ENCODE peak calls at places on chromosomes 11 and 22, in ten cellular contexts. K is HCT116; R is heart right ventricle; H is HepG2; L is MM.1S; Z is PC-9; F is left ventricle myocardium inferior; D is right lobe of liver; Q is CD8-positive, alpha-beta T cell; G is K562. C is an unnamed sample. For H3K9me3, the result is how much of the 10 kb centered on the place peaks cover.

GRCh38 chr11:96204721-96205459 is 138.1 kb downstream of the MAML2 start:
- DNase-seq in H (no peak), Q (peak), K (no peak), L (peak), F (no peak), Z (no peak), R (no peak), D (no peak), G (no peak), C (no peak)

GRCh38 chr11:9060700-9061111 is 30.7 kb downstream of the SCUBE2 start:
- DNase-seq in H (peak), Z (no peak), F (no peak), L (peak), G (peak), K (no peak), R (no peak), D (no peak), Q (no peak), C (no peak)

GRCh38 chr22:32695451-32695891 is 106.0 kb upstream of the TIMP3 start:
- DNase-seq in Q (no peak), L (no peak), G (no peak), D (no peak), Z (peak), K (peak), H (peak), R (no peak), F (no peak), C (no peak)

GRCh38 chr11:44036811-44037657 is 10.7 kb upstream of the ACCSL start:
- DNase-seq in G (peak), D (peak), Q (no peak), H (peak), K (peak), F (peak), L (peak), R (peak), Z (peak), C (no peak)

GRCh38 chr11:37264060-37264459 is 666.0 kb upstream of the RAG2 start:
- DNase-seq in K (no peak), G (no peak), Q (no peak), Z (no peak), F (no peak), D (no peak), L (no peak), H (no peak), R (no peak), C (no peak)

GRCh38 chr11:34757026-34757451 is 136.1 kb downstream of the EHF start:
- DNase-seq in L (no peak), F (no peak), R (no peak), Z (peak), D (no peak), G (no peak), K (no peak), H (no peak), Q (no peak), C (no peak)

GRCh38 chr11:3041699-3042098 is 15.5 kb downstream of the CARS1 start:
- DNase-seq in F (peak), H (no peak), R (peak), L (no peak), K (no peak), Z (no peak), D (peak), G (no peak), Q (no peak), C (no peak)

GRCh38 chr11:2529636-2530035 is 84.8 kb downstream of the KCNQ1 start:
- DNase-seq in L (no peak), G (no peak), K (no peak), D (no peak), F (peak), Z (no peak), R (peak), Q (no peak), H (no peak), C (no peak)

GRCh38 chr11:108221981-108222685 is at the start of gene NPAT:
- DNase-seq in F (no peak), Z (no peak), L (no peak), Q (peak), R (no peak), G (peak), H (no peak), D (no peak), K (no peak), C (peak)

GRCh38 chr11:115670538-115671200 is 166.5 kb upstream of the CADM1 start:
- DNase-seq in L (no peak), Q (no peak), Z (no peak), F (no peak), H (no peak), D (no peak), G (no peak), R (no peak), K (no peak), C (no peak)

GRCh38 chr22:44705022-44705297 is 3.0 kb downstream of the PRR5 start:
- DNase-seq in Q (no peak), Z (no peak), K (no peak), F (no peak), R (no peak), H (no peak), D (no peak), L (no peak), G (no peak), C (no peak)

GRCh38 chr11:73324116-73324515 is 16.0 kb downstream of the ARHGEF17 start:
- DNase-seq in H (no peak), R (no peak), G (no peak), L (no peak), Z (no peak), Q (no peak), F (no peak), D (no peak), K (no peak), C (no peak)

GRCh38 chr11:47599821-47600377 is 5.7 kb upstream of the C1QTNF4 start:
- DNase-seq in Z (no peak), F (no peak), D (no peak), L (no peak), Q (no peak), R (no peak), H (no peak), K (no peak), G (no peak), C (no peak)

GRCh38 chr11:47667135-47667534 is 24.8 kb upstream of the MTCH2 start:
- DNase-seq in H (no peak), G (no peak), F (no peak), K (no peak), L (no peak), D (no peak), Q (no peak), R (no peak), Z (no peak), C (no peak)

GRCh38 chr11:35337136-35337918 is 82.0 kb downstream of the SLC1A2 start:
- DNase-seq in K (peak), R (no peak), Z (peak), L (no peak), F (no peak), H (peak), Q (no peak), D (no peak), G (peak), C (no peak)

GRCh38 chr11:67407700-67408163 is 3.8 kb downstream of the TBC1D10C start:
- DNase-seq in K (no peak), R (no peak), F (no peak), G (no peak), Z (no peak), Q (no peak), L (no peak), D (no peak), H (no peak), C (no peak)

GRCh38 chr11:88246680-88247079 is 71.4 kb upstream of the RAB38 start:
- DNase-seq in G (no peak), D (no peak), Q (no peak), K (no peak), H (no peak), L (no peak), R (no peak), Z (no peak), F (no peak), C (no peak)

GRCh38 chr11:31820438-31820818 is 9.3 kb upstream of the PAX6 start:
- DNase-seq in H (no peak), G (no peak), L (no peak), F (no peak), R (no peak), K (no peak), Q (no peak), Z (no peak), D (no peak), C (no peak)

GRCh38 chr22:29202231-29203192 is 3.2 kb upstream of the EMID1 start:
- DNase-seq in K (no peak), H (peak), L (peak), Q (peak), F (peak), R (peak), D (no peak), Z (no peak), G (peak), C (no peak)

GRCh38 chr22:17243524-17243923 is 24.3 kb upstream of the ADA2 start:
- DNase-seq in D (no peak), R (no peak), K (no peak), G (no peak), Q (no peak), L (peak), Z (no peak), H (no peak), F (no peak), C (no peak)

GRCh38 chr11:121499405-121499804 is 46.6 kb upstream of the SORL1-AS1 start:
- DNase-seq in F (no peak), D (no peak), Z (no peak), K (no peak), G (no peak), Q (no peak), L (no peak), H (no peak), R (no peak), C (no peak)
- H3K27ac ChIP-seq in F (no peak), D (no peak), Z (no peak), K (no peak), G (no peak), Q (no peak), L (no peak), H (no peak), R (no peak), C (peak)

DNA sequence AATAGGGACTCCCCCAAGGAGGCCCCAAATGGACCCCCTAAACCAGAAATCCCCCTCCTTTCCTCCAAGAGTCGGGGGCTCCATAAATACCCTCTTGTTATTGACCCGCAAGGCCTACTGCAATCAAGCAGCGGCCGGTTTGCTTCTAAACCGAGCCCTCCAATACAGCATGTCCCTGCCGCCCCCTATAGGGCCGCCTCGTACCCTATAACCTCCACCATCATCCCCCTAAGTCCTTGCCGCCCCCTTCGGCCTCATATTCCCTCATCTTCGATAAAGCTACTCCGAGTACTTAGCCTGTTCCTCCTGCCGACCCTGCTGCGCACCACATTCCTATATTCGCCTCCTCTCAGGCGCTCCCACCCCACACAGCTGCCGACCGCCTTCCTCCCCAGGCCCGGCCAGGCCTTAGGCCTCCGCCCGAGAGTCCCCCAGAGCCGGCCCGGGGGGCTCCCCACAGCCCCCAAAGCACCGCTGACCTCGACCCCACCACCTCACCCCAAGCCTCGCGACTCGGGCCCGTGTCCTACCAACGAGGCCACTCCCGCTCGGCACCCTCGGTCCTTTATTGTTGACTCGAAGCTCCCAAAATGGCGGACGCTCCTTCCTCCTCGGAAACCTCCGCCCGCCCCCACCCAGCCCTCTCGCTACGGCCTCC is 478 bp downstream of the DDX6 start:
- DNase-seq in F (peak), D (peak), R (peak), G (peak), K (no peak), Z (peak), H (peak), L (peak), Q (peak), C (peak)
- TF ChIP-seq CTCF in F (peak), D (peak), R (peak), G (peak), K (no peak), Z (peak), H (peak), L (peak), Q (peak), C (peak)

GRCh38 chr22:47408409-47408808 is 646.0 kb downstream of the TBC1D22A start:
- DNase-seq in L (no peak), Z (no peak), K (no peak), G (no peak), D (no peak), Q (no peak), F (no peak), R (no peak), H (no peak), C (no peak)

GRCh38 chr22:47407626-47408025 is 645.2 kb downstream of the TBC1D22A start:
- DNase-seq in H (no peak), F (no peak), Z (no peak), D (no peak), R (no peak), K (no peak), L (no peak), Q (no peak), G (no peak), C (no peak)

GRCh38 chr22:47402876-47403525 is 640.6 kb downstream of the TBC1D22A start:
- DNase-seq in H (no peak), F (no peak), Z (no peak), L (no peak), K (no peak), G (no peak), D (no peak), R (no peak), Q (no peak), C (no peak)

GRCh38 chr22:47406896-47407295 is 644.4 kb downstream of the TBC1D22A start:
- DNase-seq in Q (no peak), Z (no peak), F (no peak), L (no peak), H (no peak), D (peak), K (no peak), G (no peak), R (no peak), C (no peak)

DNA sequence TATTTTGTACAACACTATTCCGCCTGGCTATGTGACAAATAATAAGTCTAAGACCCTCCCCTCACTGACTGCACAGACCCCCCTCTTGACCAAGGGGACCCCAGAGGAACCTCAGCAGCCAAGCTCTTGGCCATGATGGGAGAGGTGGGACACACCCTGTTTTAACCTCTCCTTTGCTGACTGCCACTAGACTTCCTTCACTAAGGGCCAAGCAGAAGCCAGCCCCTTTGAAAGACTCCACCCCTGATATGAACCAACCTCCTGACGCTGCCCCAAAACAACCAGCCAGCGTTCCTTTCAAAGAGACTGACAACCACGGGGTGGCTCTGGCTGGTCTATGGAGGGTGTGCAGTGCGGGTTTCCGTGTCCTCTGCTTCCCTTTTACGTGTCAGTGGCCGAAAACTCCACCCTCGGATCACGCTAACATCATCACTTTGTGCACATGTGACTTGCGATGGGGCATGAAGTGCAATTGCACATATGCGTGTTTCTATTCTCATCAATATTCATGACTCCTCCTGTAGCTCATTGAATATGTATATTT is 643.8 kb downstream of the TBC1D22A start:
- DNase-seq in L (no peak), F (no peak), H (no peak), G (no peak), Z (no peak), Q (no peak), R (no peak), D (no peak), K (no peak), C (no peak)
- H3K9me3 ChIP-seq in L (under half), F (under half), H (under half), G (under half), Z (under half), Q (under half), R (under half), D (under half), K (under half), C (under half)

DNA sequence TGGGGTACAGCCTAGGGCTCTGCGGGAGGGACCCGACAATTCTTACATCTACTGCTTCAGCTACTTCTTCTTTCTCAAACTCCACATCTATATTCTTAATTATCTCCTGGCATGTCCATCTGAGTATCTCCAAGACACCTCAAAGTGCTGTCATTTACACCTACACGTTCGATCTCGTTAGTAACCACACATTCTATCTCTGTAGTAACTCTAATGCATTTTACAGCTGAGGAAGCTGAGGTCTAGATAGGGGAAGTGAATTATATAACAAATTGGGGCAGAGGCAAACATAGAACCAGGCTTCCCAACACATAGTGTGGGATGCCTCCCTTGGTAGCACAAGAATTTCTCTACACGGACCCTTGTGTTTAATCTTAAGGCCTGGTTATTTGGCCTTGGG is 27.6 kb upstream of the RRM1 start:
- DNase-seq in D (no peak), Z (no peak), L (no peak), K (no peak), F (no peak), Q (no peak), G (no peak), R (no peak), H (no peak), C (no peak)
- H3K27ac ChIP-seq in D (no peak), Z (no peak), L (no peak), K (no peak), F (no peak), Q (no peak), G (no peak), R (no peak), H (no peak), C (no peak)